ENCODE peak calls at places on chromosome 3, in seven cellular contexts. T is mesenchymal stem cell, Z is neuronal stem cell, Y is IMR-90, Q is H1, U is H9, F is trophoblast cell. X is an unnamed sample. For H3K4me1, the result is how much of the 10 kb centered on the place peaks cover.

GRCh38 chr3:127034990-127035652 is 52.2 kb downstream of the PLXNA1 start:
- DNase-seq in F (no peak), U (no peak), Y (no peak), T (no peak), Z (no peak), Q (no peak), X (no peak)

GRCh38 chr3:109835958-109836357 is 498.6 kb upstream of the DPPA4 start:
- DNase-seq in F (no peak), U (no peak), Q (no peak), Y (no peak), Z (no peak), T (no peak), X (no peak)

GRCh38 chr3:85148056-85148455 is 189.3 kb downstream of the CADM2 start:
- DNase-seq in F (no peak), U (no peak), Y (no peak), Z (no peak), Q (no peak), T (no peak), X (no peak)

GRCh38 chr3:183857863-183858262 is 26.8 kb downstream of the PARL start:
- DNase-seq in T (no peak), Z (no peak), F (no peak), Y (no peak), U (no peak), Q (no peak), X (no peak)

GRCh38 chr3:141366285-141367037 is 1.8 kb upstream of the ZBTB38 start:
- DNase-seq in T (peak), Q (no peak), U (no peak), Z (no peak), Y (peak), F (peak), X (no peak)

GRCh38 chr3:194046995-194047681 is 88.8 kb upstream of the HES1 start:
- DNase-seq in Y (no peak), Z (no peak), Q (no peak), T (peak), U (no peak), F (no peak), X (no peak)

GRCh38 chr3:112755845-112756671 is 90.6 kb downstream of the CD200R1L start:
- DNase-seq in T (no peak), Z (no peak), Y (no peak), U (no peak), Q (no peak), F (no peak), X (peak)

GRCh38 chr3:128408693-128409620 is 57.7 kb downstream of the DNAJB8 start:
- DNase-seq in Y (no peak), Q (no peak), Z (no peak), F (no peak), T (no peak), U (no peak), X (no peak)

GRCh38 chr3:50390523-50391177 is 31.3 kb upstream of the TMEM115 start:
- DNase-seq in T (no peak), Q (no peak), F (no peak), U (no peak), Y (no peak), Z (no peak), X (no peak)

GRCh38 chr3:129359102-129359461 is 69.4 kb downstream of the EFCAB12 start:
- DNase-seq in Y (peak), Q (no peak), T (no peak), Z (no peak), U (no peak), F (no peak), X (peak)

GRCh38 chr3:66362541-66362941 is 138.3 kb downstream of the LRIG1 start:
- DNase-seq in Y (peak), Z (no peak), U (no peak), T (peak), Q (no peak), F (peak), X (peak)

GRCh38 chr3:63328386-63328785 is 50.3 kb downstream of the SYNPR start:
- DNase-seq in F (peak), U (no peak), Q (no peak), Y (peak), T (peak), Z (no peak), X (no peak)

GRCh38 chr3:47496892-47497291 is 16.6 kb downstream of the ELP6 start:
- DNase-seq in T (no peak), F (no peak), U (no peak), Z (no peak), Q (no peak), Y (no peak), X (no peak)

GRCh38 chr3:25461946-25462345 is 33.9 kb downstream of the RARB start:
- DNase-seq in U (no peak), Q (no peak), Y (no peak), T (no peak), Z (no peak), F (no peak), X (no peak)

GRCh38 chr3:171950373-171950772 is 89.0 kb upstream of the FNDC3B start:
- DNase-seq in Q (no peak), Y (peak), Z (no peak), F (no peak), T (peak), U (no peak), X (peak)

GRCh38 chr3:84039091-84039490 is 919.7 kb upstream of the CADM2 start:
- DNase-seq in Z (no peak), T (no peak), F (no peak), Q (no peak), Y (no peak), U (no peak), X (no peak)

GRCh38 chr3:134998855-134999254 is 203.8 kb downstream of the EPHB1 start:
- DNase-seq in T (no peak), F (no peak), Y (no peak), Q (no peak), Z (no peak), U (no peak), X (no peak)

GRCh38 chr3:55508335-55508734 is 21.2 kb upstream of the WNT5A start:
- DNase-seq in F (no peak), T (no peak), Z (no peak), Q (no peak), U (no peak), Y (no peak), X (no peak)

GRCh38 chr3:115401298-115401697 is 222.0 kb upstream of the GAP43 start:
- DNase-seq in F (peak), Y (peak), Z (no peak), T (peak), Q (no peak), U (no peak), X (peak)

GRCh38 chr3:114019486-114019885 is 36.8 kb downstream of the CCDC191 start:
- DNase-seq in Z (no peak), Y (no peak), U (no peak), T (no peak), Q (no peak), F (no peak), X (no peak)

GRCh38 chr3:108183178-108183577 is 39.0 kb downstream of the IFT57 start:
- DNase-seq in Z (no peak), U (no peak), F (no peak), Q (no peak), T (peak), Y (peak), X (no peak)

GRCh38 chr3:25592510-25592968 is 72.2 kb downstream of the TOP2B start:
- DNase-seq in F (peak), U (no peak), T (peak), Z (no peak), Y (peak), Q (no peak), X (peak)

GRCh38 chr3:112561085-112561692 is 573 bp downstream of the ATG3 start:
- DNase-seq in F (peak), Q (peak), U (peak), Z (peak), T (peak), Y (peak), X (peak)

GRCh38 chr3:132537297-132537696 is 59.8 kb upstream of the ACKR4 start:
- DNase-seq in T (peak), Z (no peak), Y (no peak), U (no peak), Q (no peak), F (no peak), X (no peak)
- H3K4me1 ChIP-seq in T (under half), Z (under half), Y (under half), U (under half), Q (under half), F (under half), X (under half)

GRCh38 chr3:121491683-121492082 is 54.1 kb downstream of the POLQ start:
- DNase-seq in Z (no peak), U (no peak), T (no peak), F (no peak), Y (no peak), Q (no peak), X (peak)
- H3K23ac ChIP-seq in Z (no peak), U (no peak), T (no peak), F (no peak), Y (no peak), Q (no peak), X (no peak)

GRCh38 chr3:12648384-12648959 is 15.4 kb downstream of the RAF1 start:
- DNase-seq in Q (no peak), Y (no peak), T (no peak), U (no peak), F (no peak), Z (no peak), X (no peak)
- H3K4me1 ChIP-seq in Q (under half), Y (under half), T (under half), U (under half), F (under half), Z (under half), X (under half)

GRCh38 chr3:105238367-105238766 is 128.3 kb upstream of the ALCAM start:
- DNase-seq in U (no peak), F (no peak), T (no peak), Y (no peak), Q (no peak), Z (no peak), X (no peak)

GRCh38 chr3:105235785-105236184 is 130.9 kb upstream of the ALCAM start:
- DNase-seq in Q (no peak), F (no peak), Y (no peak), T (no peak), Z (no peak), U (no peak), X (no peak)

GRCh38 chr3:105233056-105233455 is 133.7 kb upstream of the ALCAM start:
- DNase-seq in U (no peak), T (no peak), Q (no peak), F (peak), Z (no peak), Y (peak), X (no peak)

GRCh38 chr3:105228696-105229095 is 138.0 kb upstream of the ALCAM start:
- DNase-seq in F (no peak), Z (no peak), Q (no peak), U (no peak), T (no peak), Y (no peak), X (no peak)

DNA sequence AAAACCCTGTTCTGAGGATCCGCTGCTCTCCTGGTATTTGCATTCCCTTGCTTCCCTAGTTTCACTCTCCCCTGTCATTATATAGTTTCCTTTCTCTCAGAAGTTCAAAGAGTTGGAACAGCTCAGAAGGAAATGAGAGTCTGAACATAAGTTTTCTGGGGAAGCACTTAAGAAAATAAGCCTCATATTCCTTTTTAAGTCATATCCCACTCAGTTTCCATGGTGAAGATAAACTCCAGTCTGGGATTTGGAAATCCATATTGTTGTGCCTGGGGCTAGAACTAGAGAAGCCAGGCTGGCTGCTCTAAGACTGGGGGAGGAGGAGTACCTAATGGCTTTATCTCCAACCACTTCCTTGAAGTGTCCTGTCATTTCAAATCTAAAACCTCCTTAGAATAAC is 134.2 kb upstream of the ALCAM start:
- DNase-seq in Q (no peak), T (no peak), Z (no peak), Y (peak), U (no peak), F (no peak), X (no peak)
- H3K23ac ChIP-seq in Q (no peak), T (no peak), Z (no peak), Y (no peak), U (no peak), F (no peak), X (no peak)

DNA sequence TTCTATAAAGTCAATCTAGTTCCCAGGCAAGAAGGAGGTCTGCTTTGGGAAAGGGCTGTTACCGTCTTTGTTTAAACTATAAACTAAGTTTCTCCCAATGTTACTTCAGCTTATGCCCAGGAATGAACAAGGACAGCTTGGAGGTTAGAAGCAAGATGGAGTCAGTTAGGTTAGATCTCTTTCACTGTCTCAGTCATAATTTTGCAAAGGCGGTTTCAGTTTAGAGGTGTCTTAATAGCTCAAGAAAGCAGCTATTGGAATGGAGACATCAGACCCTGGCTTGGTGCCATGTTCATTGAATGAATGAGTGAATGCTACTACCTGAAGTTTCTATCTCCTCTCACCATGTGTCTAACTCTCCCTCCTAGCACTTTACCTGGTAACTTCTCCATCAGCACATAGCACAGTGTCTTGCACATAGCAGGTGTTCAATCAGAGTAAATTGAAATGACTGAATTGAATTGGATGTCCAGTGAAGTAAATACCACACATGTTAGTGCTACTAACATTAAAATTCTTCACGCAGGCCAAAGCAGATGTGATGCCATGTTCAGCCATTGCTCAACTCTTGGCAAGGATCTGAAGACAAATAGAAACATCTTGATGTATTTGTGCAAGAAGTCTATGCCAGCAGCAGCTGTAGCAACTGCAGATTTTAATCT is 28.2 kb downstream of the CLEC3B start:
- DNase-seq in T (peak), Y (peak), U (no peak), F (peak), Z (no peak), Q (no peak), X (no peak)
- H3K4me1 ChIP-seq in T (under half), Y (under half), U (under half), F (under half), Z (under half), Q (under half), X (under half)

DNA sequence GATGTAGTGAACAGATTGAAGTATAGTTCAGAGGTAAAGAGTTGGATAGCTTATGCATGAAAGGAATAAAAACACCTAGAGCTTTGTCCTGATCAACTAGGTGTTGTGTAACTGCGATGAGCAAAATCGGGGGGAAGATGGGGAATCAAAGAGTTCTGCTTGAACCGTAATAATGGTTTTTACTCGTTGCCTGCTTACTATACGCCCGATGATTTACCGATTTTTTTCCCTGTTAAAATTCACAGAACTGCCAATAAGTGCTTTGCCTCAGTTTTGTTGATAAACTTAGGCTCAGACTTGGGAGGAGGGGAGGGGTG is 783 bp upstream of the DNAJB11 start:
- DNase-seq in T (no peak), Z (no peak), U (no peak), Q (no peak), Y (no peak), F (no peak), X (no peak)
- H3K23ac ChIP-seq in T (no peak), Z (no peak), U (no peak), Q (no peak), Y (no peak), F (no peak), X (no peak)

GRCh38 chr3:15796331-15796730 is 1.4 kb downstream of the ANKRD28 start:
- DNase-seq in Y (no peak), U (no peak), F (no peak), Q (no peak), T (peak), Z (no peak), X (no peak)
- H3K4me1 ChIP-seq in Y (under half), U (under half), F (under half), Q (under half), T (under half), Z (under half), X (under half)

DNA sequence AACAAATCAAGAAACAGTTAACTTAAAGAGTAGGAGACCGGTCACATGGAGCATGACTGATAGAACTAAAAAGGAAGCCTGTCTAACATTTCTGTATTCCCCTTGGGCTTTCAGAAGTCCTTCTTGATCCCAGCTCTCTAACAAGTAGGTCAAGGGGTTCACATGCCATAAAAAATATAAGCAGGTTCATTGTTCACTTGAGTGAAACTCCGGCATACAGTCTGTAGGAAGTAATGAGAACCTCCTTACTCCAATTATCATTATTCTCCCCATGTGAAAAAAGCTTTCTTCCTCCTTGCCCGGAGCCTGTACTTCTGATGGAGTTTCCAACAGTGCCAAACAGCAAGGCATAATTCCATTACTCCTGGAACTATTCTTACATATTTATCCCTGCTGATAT is 242.8 kb upstream of the CNTN4 start:
- DNase-seq in U (no peak), T (no peak), F (no peak), Z (no peak), Y (no peak), Q (no peak), X (no peak)
- H3K23ac ChIP-seq in U (no peak), T (no peak), F (no peak), Z (no peak), Y (no peak), Q (no peak), X (no peak)

GRCh38 chr3:52052831-52053306 is 3.5 kb downstream of the DUSP7 start:
- DNase-seq in U (peak), Z (no peak), Q (peak), F (peak), Y (peak), T (peak), X (peak)
- H3K4me1 ChIP-seq in U (under half), Z (under half), Q (under half), F (under half), Y (under half), T (half or more), X (under half)

DNA sequence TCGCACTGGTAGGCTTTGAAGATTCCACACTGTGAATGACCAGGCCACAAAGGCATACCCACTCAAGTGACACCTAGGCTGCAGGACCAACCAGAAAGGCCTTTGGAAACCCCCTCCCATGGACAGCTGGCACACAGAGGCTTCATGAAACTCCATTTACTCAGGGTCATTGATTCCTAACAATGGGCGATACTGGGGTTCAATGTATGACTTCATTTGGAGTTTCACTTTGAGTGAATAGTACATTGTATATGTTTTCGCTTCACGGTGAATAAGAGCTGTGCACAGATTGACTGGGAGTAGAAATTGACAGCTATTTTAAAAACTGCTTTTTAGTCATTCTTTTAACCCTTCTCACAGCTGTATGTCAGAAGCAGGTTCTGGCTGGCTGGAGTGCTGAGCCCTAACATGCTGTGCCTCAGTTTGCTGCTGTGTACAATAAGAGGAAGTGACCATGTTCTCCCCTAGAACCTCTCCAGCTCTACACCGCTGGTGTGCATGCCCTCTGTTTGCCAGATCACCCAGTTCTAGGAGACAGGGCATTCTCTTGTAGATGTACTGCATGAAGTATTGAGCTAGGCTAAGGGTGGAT is 15.4 kb upstream of the CX3CR1 start:
- DNase-seq in F (no peak), U (no peak), T (no peak), Q (no peak), Y (no peak), Z (no peak), X (no peak)
- H3K23ac ChIP-seq in F (no peak), U (no peak), T (no peak), Q (no peak), Y (no peak), Z (no peak), X (peak)